ENCODE peak calls at places on chromosomes 4 and X, in ten cellular contexts. D, W, H, R, Q, V, U, T, G and F are unnamed samples.

GRCh38 chr4:113635739-113636437 is 125.7 kb downstream of the CAMK2D start:
- DNase-seq in R (no peak), D (no peak), H (no peak), Q (no peak), T (no peak), V (no peak), G (no peak), W (peak; percentile 23), U (no peak), F (no peak)

GRCh38 chr4:10006236-10006603 is 15.1 kb downstream of the SLC2A9 start:
- DNase-seq in G (peak; percentile 87), V (no peak), U (no peak), D (no peak), Q (no peak), W (peak; percentile 27), H (peak; percentile 96), R (no peak), T (no peak), F (no peak)

GRCh38 chr4:683982-684571 is 4.9 kb downstream of the SLC49A3 start:
- DNase-seq in G (no peak), D (no peak), W (no peak), R (no peak), H (peak; percentile 71), V (peak; percentile 84), T (no peak), U (peak; percentile 46), Q (peak; percentile 89), F (peak; percentile 77)

GRCh38 chrX:110384490-110384889 is 25.8 kb downstream of the RTL9 start:
- DNase-seq in H (no peak), V (no peak), G (no peak), T (no peak), W (no peak), U (no peak), D (peak; percentile 29), Q (no peak), R (no peak), F (no peak)

GRCh38 chrX:153379971-153380581 is 21.1 kb downstream of the PNMA6E start:
- DNase-seq in T (no peak), Q (no peak), V (no peak), R (no peak), G (no peak), D (no peak), H (no peak), U (no peak), W (no peak), F (no peak)

GRCh38 chrX:22365460-22365859 is 92.7 kb downstream of the CBLL2 start:
- DNase-seq in D (no peak), G (no peak), V (no peak), T (no peak), R (no peak), W (peak; percentile 47), H (peak; percentile 96), Q (no peak), U (no peak), F (no peak)

GRCh38 chrX:45714864-45715263 is 514.2 kb upstream of the DIPK2B start:
- DNase-seq in T (no peak), V (no peak), D (no peak), H (peak; percentile 58), G (no peak), U (peak; percentile 15), W (peak; percentile 80), Q (no peak), R (no peak), F (no peak)

GRCh38 chr4:5101571-5101970 is 50.3 kb downstream of the STK32B start:
- DNase-seq in U (no peak), R (no peak), W (no peak), G (no peak), V (no peak), T (no peak), D (no peak), H (no peak), Q (no peak), F (no peak)

GRCh38 chrX:132023896-132024386 is 839 bp downstream of the STK26 start:
- DNase-seq in V (no peak), W (no peak), Q (peak; percentile 31), R (no peak), D (no peak), U (peak; percentile 69), T (peak; percentile 21), H (peak; percentile 32), G (no peak), F (no peak)

GRCh38 chrX:125203737-125204578 is 115.7 kb upstream of the TEX13C start:
- DNase-seq in D (no peak), V (peak; percentile 72), Q (peak; percentile 46), H (no peak), G (peak; percentile 49), U (no peak), W (no peak), R (no peak), T (no peak), F (peak; percentile 30)

GRCh38 chr4:181261279-181261678 is 981.9 kb upstream of the TENM3 start:
- DNase-seq in U (no peak), D (no peak), W (no peak), V (no peak), R (no peak), H (peak; percentile 38), Q (no peak), T (no peak), G (no peak), F (peak; percentile 18)

GRCh38 chr4:137065306-137065705 is 467.0 kb downstream of the PCDH18 start:
- DNase-seq in H (no peak), Q (no peak), V (no peak), R (no peak), T (no peak), D (no peak), U (no peak), G (no peak), W (no peak), F (no peak)

GRCh38 chr4:2417196-2417764 is 1.2 kb downstream of the ZFYVE28 start:
- DNase-seq in H (no peak), U (no peak), R (no peak), G (no peak), T (no peak), D (no peak), W (no peak), V (peak; percentile 76), Q (no peak), F (peak; percentile 30)

DNA sequence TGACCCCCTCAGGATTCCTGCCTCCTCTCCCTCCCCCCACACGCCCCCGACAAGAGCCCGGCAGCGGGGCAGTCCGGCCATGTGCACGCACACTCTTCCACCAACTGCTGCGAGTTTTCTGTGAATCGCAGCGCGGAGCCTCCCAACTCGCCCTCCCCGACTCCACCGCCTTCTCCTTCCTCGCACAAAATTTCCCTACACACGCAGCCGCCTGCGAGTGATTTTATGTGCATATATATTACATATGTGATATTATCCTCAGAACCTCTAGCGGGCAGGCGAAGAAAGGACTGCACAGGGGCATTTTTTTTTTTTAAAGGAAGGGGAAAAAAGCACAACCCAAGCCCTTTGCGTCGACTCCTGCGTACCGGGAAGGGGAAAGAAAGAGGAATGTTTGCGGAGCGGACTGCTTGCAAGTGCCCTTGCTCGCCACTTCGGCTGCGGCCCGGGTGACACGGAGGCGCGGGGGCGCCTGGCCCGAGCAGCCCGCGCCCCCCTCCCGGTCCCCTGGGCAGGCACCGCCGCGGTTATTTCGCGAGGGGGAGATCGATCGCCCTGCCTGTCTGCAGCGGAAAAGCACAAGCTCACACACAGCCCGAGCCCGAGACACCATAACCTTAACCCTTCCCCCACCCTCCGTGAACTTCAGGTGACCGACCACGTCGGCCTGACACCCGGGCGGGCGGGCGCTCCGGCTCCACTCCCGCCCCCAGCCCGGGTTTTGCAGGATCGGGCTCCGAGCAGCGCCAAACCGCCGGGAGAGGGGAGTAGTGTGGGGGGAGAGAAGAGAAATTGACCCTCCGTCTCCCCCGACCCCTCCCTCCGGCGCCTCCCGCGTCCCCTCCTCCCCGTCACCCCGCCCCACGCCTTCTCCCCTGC is 2.2 kb downstream of the ZNF827 start:
- DNase-seq in W (no peak), D (no peak), T (peak; percentile 56), Q (peak; percentile 78), H (peak; percentile 70), R (no peak), G (peak; percentile 54), V (peak; percentile 91), U (peak; percentile 83), F (peak; percentile 75)
- TF ChIP-seq CTCF in W (peak; percentile 3), D (no peak), T (peak; percentile 27), Q (no peak), H (peak; percentile 8), R (no peak), G (no peak), V (no peak), U (peak; percentile 21), F (peak; percentile 16)

DNA sequence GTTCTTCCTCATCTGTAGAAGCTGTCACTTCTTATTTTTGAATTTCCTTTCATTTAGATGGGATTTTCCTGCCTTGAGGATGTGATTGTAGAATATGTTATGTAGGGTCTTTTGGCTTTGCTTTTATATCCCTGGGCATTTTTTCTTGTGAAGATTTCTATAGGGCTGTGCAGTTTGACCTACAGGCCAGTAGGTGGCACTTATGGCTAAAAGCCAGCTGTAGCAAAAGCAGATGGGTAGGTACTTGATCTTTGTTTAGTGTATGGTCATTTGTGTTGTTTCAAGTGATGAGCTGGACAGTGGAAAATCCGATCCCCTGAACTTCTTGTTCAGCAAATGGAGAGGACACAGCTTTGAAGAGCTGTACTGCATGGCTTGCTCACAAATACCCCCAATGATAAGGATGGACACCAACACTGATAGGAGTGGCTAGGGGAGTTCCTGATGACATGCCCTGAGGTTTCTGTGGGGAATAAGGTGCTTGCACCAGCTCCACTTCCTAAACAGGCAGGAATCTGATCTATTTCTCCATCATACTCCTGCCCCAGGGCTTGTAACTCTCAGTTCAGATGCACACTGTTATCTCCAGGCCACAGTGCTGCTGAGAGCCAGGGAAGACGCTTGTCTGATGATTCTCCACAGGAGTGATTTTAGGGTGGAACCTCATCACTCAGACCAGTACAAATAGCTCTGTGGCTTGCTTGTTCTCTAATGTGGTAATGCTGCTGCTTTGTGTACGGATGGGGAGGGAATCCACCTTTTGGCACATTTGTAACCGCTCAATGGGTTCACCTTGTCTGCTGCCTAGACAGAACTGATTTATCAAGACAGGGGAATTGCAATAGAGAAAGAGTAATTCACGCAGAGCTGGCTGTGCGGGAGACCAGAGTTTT is 417.1 kb upstream of the MAGEB16 start:
- DNase-seq in H (peak; percentile 56), R (no peak), T (no peak), G (no peak), Q (no peak), U (no peak), V (no peak), W (no peak), D (no peak), F (no peak)
- TF ChIP-seq CTCF in H (peak; percentile 71), R (peak; percentile 25), T (no peak), G (peak; percentile 74), Q (peak; percentile 50), U (peak; percentile 86), V (peak; percentile 56), W (peak; percentile 54), D (peak; percentile 29), F (peak; percentile 57)

GRCh38 chr4:22869235-22869634 is 176.5 kb downstream of the GBA3 start:
- DNase-seq in Q (peak; percentile 20), D (no peak), U (no peak), T (no peak), R (no peak), H (peak; percentile 17), G (no peak), W (no peak), V (no peak), F (no peak)
- TF ChIP-seq CTCF in Q (no peak), D (no peak), U (no peak), T (no peak), R (no peak), H (no peak), G (no peak), W (no peak), V (no peak), F (no peak)

DNA sequence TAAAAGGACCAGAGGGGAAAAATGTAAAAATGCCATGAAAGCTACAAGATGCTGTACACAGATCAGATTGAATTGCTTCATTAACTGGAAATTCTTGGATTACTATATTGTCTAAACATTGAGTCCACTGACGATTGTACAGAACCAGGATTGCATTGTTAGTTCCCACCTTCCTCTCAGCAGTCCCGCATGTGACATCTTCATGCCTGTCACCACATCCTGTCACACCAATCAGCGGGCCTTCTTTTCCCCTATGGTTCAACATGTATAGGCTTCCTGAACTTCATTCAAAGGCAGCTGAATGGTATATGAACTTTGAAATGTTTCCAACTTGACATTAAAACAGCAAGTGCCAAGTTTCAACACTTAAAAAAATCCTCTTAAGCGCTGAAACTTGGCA is 24.5 kb downstream of the ZRSR2 start:
- DNase-seq in H (no peak), T (no peak), Q (no peak), W (no peak), D (no peak), G (no peak), V (no peak), R (no peak), U (no peak), F (no peak)
- TF ChIP-seq CTCF in H (no peak), T (no peak), Q (no peak), W (no peak), D (no peak), G (no peak), V (no peak), R (no peak), U (no peak), F (no peak)